ENCODE peak calls at places on chromosomes 7 and 10, in nine cellular contexts. I is CD8-positive, alpha-beta T cell; Y is lower lobe of right lung; Z is body of pancreas; W is CD8-positive, alpha-beta memory T cell; P is fibroblast of the aortic adventitia; H is PC-9; G is pancreas; M is AG04450. C is an unnamed sample.

GRCh38 chr7:149317986-149318672 is 56.1 kb downstream of the ZNF783 start:
- DNase-seq in Z (no peak), P (no peak), I (no peak), W (no peak), Y (no peak), H (no peak), G (no peak), M (no peak), C (no peak)

GRCh38 chr7:17448479-17449423 is 150.3 kb downstream of the AHR start:
- DNase-seq in Y (no peak), Z (no peak), G (no peak), W (no peak), P (no peak), H (no peak), M (peak), I (no peak), C (no peak)

GRCh38 chr7:91055219-91055618 is 209.0 kb upstream of the FZD1 start:
- DNase-seq in Y (no peak), H (no peak), P (no peak), G (no peak), W (no peak), Z (no peak), M (no peak), I (no peak), C (no peak)

GRCh38 chr7:82528577-82529305 is 85.2 kb upstream of the CACNA2D1 start:
- DNase-seq in H (no peak), Z (no peak), G (no peak), P (peak), I (no peak), Y (no peak), W (no peak), M (peak), C (peak)

GRCh38 chr10:16440396-16441105 is 3.7 kb downstream of the PTER start:
- DNase-seq in Z (peak), I (no peak), P (no peak), G (peak), W (no peak), Y (no peak), H (peak), M (no peak), C (peak)

GRCh38 chr10:77685494-77685893 is 47.9 kb upstream of the KCNMA1 start:
- DNase-seq in I (no peak), Z (no peak), W (no peak), M (no peak), H (no peak), Y (no peak), P (no peak), G (no peak), C (no peak)

GRCh38 chr7:44618754-44619153 is 12.3 kb downstream of the OGDH start:
- DNase-seq in H (peak), I (no peak), Y (no peak), P (no peak), W (no peak), M (no peak), Z (no peak), G (no peak), C (no peak)

GRCh38 chr10:34364253-34365037 is 450.7 kb downstream of the PARD3 start:
- DNase-seq in G (no peak), H (no peak), M (no peak), Y (no peak), I (no peak), W (no peak), P (peak), Z (no peak), C (peak)

GRCh38 chr10:108638225-108638624 is 1285.1 kb downstream of the XPNPEP1 start:
- DNase-seq in P (no peak), G (no peak), H (no peak), W (no peak), M (no peak), I (no peak), Y (no peak), Z (no peak), C (no peak)

GRCh38 chr10:43355749-43356371 is 15.6 kb upstream of the FXYD4 start:
- DNase-seq in G (no peak), H (peak), W (no peak), P (peak), I (no peak), Y (no peak), Z (no peak), M (no peak), C (no peak)

GRCh38 chr10:105843786-105844560 is 1202.9 kb downstream of the SORCS3 start:
- DNase-seq in P (no peak), I (no peak), H (no peak), G (no peak), M (no peak), Z (no peak), W (no peak), Y (no peak), C (no peak)

GRCh38 chr7:143416565-143417149 is 8.0 kb upstream of the EPHA1 start:
- DNase-seq in I (no peak), Y (no peak), H (no peak), Z (no peak), M (no peak), W (no peak), G (no peak), P (peak), C (peak)

DNA sequence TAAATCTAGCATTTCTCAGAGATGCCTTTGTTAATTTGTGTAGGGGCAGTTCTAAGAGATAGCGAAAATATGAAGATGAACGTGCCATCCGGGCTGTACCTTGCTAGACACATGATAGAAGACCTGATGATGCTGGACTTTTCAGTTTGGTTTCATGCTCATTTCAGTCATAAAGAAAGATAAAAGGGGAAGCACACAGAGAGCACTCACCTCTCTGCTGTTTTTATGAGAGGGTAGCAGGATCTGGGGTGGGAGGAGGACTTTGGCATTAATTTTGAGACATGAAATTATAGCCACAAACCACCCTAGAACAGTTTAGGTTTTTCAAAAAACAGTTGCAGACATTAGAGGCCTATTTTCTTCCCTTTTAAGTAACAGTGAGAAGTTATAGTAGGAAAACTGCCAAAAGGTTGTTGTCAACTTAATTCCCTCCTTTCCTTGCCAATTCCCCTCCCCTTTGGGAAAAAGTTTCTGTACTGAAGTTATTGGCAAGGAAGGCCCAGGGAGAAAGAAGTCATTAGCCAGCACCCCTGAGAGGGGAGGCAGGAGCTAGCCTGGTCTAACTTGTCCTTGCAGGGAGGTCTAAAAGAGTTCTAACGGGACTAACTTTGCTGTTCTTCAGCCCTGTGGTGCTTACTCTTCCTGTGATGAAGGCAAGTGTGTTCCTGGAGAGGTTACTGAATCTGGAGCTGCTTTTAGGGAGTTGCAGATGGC is 2.7 kb downstream of the ST7 start:
- DNase-seq in Z (peak), Y (no peak), M (no peak), H (no peak), P (peak), W (no peak), I (no peak), G (peak), C (peak)
- H3K4me3 ChIP-seq in Z (no peak), Y (peak), M (peak), H (no peak), P (peak), W (no peak), I (no peak), G (no peak), C (no peak)

GRCh38 chr10:22318772-22319171 is 2.1 kb upstream of the BMI1 start:
- DNase-seq in I (no peak), M (no peak), Z (no peak), H (no peak), W (no peak), G (no peak), Y (no peak), P (no peak), C (no peak)
- H3K4me3 ChIP-seq in I (no peak), M (no peak), Z (no peak), H (no peak), W (no peak), G (no peak), Y (no peak), P (no peak), C (no peak)

GRCh38 chr10:74379474-74379873 is 228.5 kb downstream of the ADK start:
- DNase-seq in H (no peak), G (no peak), M (no peak), W (no peak), I (no peak), Z (no peak), Y (no peak), P (no peak), C (no peak)

GRCh38 chr10:74381291-74381885 is 230.4 kb downstream of the ADK start:
- DNase-seq in W (no peak), G (no peak), Z (no peak), M (no peak), I (no peak), Y (no peak), H (no peak), P (no peak), C (no peak)

GRCh38 chr10:74383617-74384016 is 232.6 kb downstream of the ADK start:
- DNase-seq in H (no peak), P (no peak), G (no peak), M (no peak), Y (no peak), W (no peak), I (no peak), Z (no peak), C (no peak)

GRCh38 chr10:74382643-74383042 is 231.6 kb downstream of the ADK start:
- DNase-seq in I (no peak), G (no peak), P (no peak), W (no peak), H (no peak), Y (no peak), Z (no peak), M (no peak), C (no peak)

GRCh38 chr10:74380780-74381179 is 229.8 kb downstream of the ADK start:
- DNase-seq in G (no peak), M (no peak), Y (no peak), I (no peak), Z (no peak), H (no peak), P (no peak), W (no peak), C (no peak)
- H3K4me3 ChIP-seq in G (no peak), M (no peak), Y (no peak), I (no peak), Z (no peak), H (no peak), P (no peak), W (no peak), C (no peak)

DNA sequence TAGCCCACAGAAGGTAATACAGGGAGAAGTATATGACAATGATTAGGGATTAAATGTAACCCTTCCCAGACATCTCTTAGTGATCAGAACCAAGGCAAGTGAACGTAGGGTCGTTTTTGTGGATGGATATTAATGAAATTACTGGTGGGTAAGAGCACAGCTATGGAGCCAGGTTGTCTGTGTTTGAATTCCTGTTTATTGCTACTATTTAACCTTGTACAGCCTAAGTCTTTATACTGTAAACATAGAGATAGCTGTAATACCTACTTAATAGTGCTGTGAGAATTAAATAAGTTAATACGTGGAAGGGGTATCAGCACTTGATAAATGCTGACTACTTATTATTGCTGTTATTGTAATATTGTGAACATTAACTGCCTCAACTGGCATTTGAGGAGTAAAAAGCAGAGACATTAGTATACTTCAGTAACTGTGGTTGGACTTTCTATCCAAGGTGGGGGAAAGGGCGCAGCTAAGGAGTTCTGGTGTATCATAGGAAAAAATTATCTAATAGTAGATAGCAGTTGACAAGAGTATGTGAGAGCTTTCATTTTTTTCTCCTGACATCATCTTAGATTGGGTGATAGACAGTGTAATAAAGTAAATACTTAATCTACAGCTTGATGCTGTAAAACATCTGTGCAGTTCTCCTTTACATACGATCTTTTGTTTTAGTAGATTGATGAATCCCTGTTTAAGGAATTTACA is 68.8 kb downstream of the PHTF2 start:
- DNase-seq in Y (no peak), W (no peak), M (no peak), Z (no peak), I (no peak), H (no peak), P (peak), G (no peak), C (peak)
- H3K4me3 ChIP-seq in Y (no peak), W (no peak), M (no peak), Z (no peak), I (no peak), H (no peak), P (no peak), G (no peak), C (no peak)

DNA sequence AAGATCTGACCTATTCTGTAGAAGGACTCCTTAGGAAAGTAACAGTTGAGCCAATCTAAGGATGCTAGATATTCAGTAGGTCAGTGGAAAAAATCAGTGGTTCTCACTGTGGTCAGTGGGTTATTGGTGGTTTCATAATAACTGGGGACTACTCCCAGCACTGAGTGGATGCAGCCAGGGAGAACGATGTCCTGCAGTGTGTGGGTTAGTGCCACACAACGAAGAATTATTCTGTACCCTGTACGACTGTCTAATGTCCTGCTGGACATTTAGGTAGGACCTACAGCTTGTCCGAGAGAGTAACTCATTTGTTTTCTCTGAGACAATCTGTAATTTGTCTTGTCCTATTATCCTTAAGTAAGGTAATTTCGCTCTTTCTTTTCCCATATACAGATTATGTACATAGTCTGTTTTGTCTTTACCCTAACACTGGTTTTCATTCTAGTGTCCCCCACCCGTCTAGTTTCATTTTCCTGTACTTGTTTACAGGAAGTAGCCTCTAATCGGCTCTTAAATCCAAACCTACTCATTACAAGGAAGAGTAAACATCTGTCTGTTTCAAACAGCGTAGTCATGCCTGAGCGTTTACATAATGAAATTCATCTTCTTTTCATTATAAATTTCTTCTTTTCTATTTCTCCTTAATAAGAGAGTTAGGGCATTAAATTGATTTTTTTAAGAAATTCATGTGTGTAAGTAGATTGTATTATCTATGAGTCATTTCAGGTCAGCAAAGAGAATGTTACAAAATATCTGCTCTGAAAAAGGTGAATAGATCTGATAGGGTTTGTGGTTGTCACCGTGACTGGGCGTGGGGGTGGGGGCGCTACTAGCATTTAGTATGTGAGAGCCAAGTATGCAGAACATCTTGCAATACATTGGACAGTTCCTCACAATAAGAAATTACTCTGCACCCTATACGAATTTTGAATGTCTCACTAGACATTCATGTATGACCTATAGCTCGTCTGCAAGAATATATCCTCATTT is 8.3 kb upstream of the ZC3HAV1L start:
- DNase-seq in W (peak), H (peak), M (peak), Y (peak), G (no peak), P (no peak), Z (peak), I (peak), C (no peak)
- H3K4me3 ChIP-seq in W (peak), H (peak), M (no peak), Y (no peak), G (no peak), P (no peak), Z (no peak), I (no peak), C (no peak)

DNA sequence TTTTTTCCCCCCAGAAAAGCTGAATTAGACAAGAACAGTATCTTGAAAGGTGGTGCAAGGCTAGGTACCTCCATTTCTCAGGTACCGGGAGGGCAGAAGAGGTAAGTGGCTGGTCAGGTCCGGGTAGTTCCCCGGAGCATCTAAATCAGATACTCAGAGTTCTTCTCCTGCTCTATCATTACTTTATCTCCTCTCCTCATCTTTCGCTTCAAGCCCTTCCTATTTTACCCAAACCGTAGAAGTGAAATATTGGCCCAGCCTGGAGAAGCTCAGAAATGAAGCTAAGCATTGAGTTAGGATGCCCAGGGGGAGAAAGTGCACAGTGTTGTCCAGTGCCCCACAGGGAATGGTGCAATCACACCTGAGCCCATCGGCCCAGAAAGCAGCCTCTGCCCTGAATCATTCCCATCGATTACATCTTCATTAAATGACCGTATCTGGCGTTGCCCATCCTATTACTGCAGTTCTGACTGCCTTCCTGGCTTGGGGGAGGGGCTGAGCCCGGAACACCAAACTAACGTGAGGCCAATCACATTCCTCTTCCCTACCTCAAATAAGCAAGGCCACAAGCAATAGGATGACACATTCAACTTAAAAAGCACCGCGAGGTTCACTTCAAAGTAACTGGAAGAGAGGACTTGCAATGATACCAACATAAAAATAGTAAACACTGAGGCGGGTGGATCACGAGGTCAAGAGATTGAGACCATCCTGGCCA is 116.5 kb downstream of the PRPF18 start:
- DNase-seq in P (no peak), G (no peak), Y (no peak), I (no peak), H (no peak), Z (no peak), W (no peak), M (no peak), C (no peak)
- H3K4me3 ChIP-seq in P (no peak), G (no peak), Y (no peak), I (no peak), H (no peak), Z (no peak), W (no peak), M (peak), C (peak)

C was measured in fibroblast of pulmonary artery.